ENCODE peak calls at places on chromosomes 6 and 20, in four cellular contexts. C is vagina, B is foreskin fibroblast, T is Calu3. L is an unnamed sample.

GRCh38 chr20:21433329-21433890 is 36.1 kb upstream of the NKX2-4 start:
- DNase-seq in C (no peak), T (no peak), B (peak), L (no peak)

GRCh38 chr20:54843891-54844290 is 368.5 kb downstream of the DOK5 start:
- DNase-seq in C (no peak), B (no peak), T (no peak), L (no peak)

GRCh38 chr6:33839399-33840063 is 35.7 kb upstream of the MLN start:
- DNase-seq in B (no peak), T (no peak), C (no peak), L (no peak)

GRCh38 chr6:142302427-142303190 is 802 bp downstream of the ADGRG6 start:
- DNase-seq in B (no peak), T (peak), C (no peak), L (no peak)

GRCh38 chr6:146595981-146596731 is 2.6 kb upstream of the ADGB start:
- DNase-seq in B (peak), T (no peak), C (no peak), L (no peak)

GRCh38 chr20:13458860-13459451 is 179.8 kb downstream of the TASP1 start:
- DNase-seq in C (no peak), B (peak), T (peak), L (no peak)

GRCh38 chr6:153644000-153644399 is 395.0 kb upstream of the OPRM1 start:
- DNase-seq in C (no peak), T (no peak), B (no peak), L (no peak)

GRCh38 chr6:167663784-167664432 is 162.8 kb upstream of the AFDN start:
- DNase-seq in T (no peak), B (no peak), C (no peak), L (no peak)

GRCh38 chr6:91273729-91274128 is 686.9 kb upstream of the MAP3K7 start:
- DNase-seq in C (no peak), T (no peak), B (no peak), L (no peak)

GRCh38 chr6:144576871-144577270 is 291.7 kb downstream of the UTRN start:
- DNase-seq in T (no peak), B (no peak), C (no peak), L (no peak)

GRCh38 chr6:106448000-106448426 is 87.5 kb downstream of the CRYBG1 start:
- DNase-seq in B (no peak), C (no peak), T (no peak), L (no peak)

GRCh38 chr6:7496266-7496875 is 45.1 kb upstream of the DSP start:
- DNase-seq in C (no peak), T (no peak), B (no peak), L (no peak)

GRCh38 chr6:136549359-136550044 is 720 bp downstream of the MAP7 start:
- DNase-seq in B (peak), T (peak), C (no peak), L (no peak)

GRCh38 chr6:136465766-136466303 is 84.4 kb downstream of the MAP7 start:
- DNase-seq in B (peak), T (no peak), C (no peak), L (no peak)

GRCh38 chr20:48970681-48971370 is 49.3 kb downstream of the ARFGEF2 start:
- DNase-seq in C (no peak), B (no peak), T (no peak), L (no peak)

GRCh38 chr6:30670760-30671527 is 1.9 kb downstream of the DHX16 start:
- DNase-seq in B (no peak), C (no peak), T (no peak), L (no peak)

GRCh38 chr6:160393966-160394653 is 45.9 kb downstream of the SLC22A3 start:
- DNase-seq in B (no peak), C (no peak), T (peak), L (no peak)

GRCh38 chr6:7238900-7239589 is 74.0 kb downstream of the SSR1 start:
- DNase-seq in C (no peak), B (peak), T (peak), L (no peak)

GRCh38 chr6:26195376-26195923 is 108.2 kb downstream of the HFE start:
- DNase-seq in C (no peak), T (peak), B (peak), L (peak)

GRCh38 chr20:39109933-39110818 is 148.0 kb downstream of the DHX35 start:
- DNase-seq in B (no peak), T (no peak), C (no peak), L (no peak)

GRCh38 chr6:112016335-112016734 is 37.6 kb upstream of the CCN6 start:
- DNase-seq in C (no peak), T (no peak), B (no peak), L (peak)

GRCh38 chr6:46490425-46491200 is 636 bp downstream of the RCAN2 start:
- DNase-seq in C (no peak), B (peak), T (peak), L (no peak)

GRCh38 chr6:1825926-1826325 is 216.2 kb downstream of the FOXC1 start:
- DNase-seq in C (no peak), T (no peak), B (peak), L (no peak)

GRCh38 chr6:32854376-32855178 is 585 bp downstream of the PSMB9 start:
- DNase-seq in C (no peak), T (peak), B (peak), L (no peak)

GRCh38 chr6:39075010-39075738 is 26.6 kb downstream of the GLP1R start:
- DNase-seq in T (no peak), C (peak), B (no peak), L (no peak)

DNA sequence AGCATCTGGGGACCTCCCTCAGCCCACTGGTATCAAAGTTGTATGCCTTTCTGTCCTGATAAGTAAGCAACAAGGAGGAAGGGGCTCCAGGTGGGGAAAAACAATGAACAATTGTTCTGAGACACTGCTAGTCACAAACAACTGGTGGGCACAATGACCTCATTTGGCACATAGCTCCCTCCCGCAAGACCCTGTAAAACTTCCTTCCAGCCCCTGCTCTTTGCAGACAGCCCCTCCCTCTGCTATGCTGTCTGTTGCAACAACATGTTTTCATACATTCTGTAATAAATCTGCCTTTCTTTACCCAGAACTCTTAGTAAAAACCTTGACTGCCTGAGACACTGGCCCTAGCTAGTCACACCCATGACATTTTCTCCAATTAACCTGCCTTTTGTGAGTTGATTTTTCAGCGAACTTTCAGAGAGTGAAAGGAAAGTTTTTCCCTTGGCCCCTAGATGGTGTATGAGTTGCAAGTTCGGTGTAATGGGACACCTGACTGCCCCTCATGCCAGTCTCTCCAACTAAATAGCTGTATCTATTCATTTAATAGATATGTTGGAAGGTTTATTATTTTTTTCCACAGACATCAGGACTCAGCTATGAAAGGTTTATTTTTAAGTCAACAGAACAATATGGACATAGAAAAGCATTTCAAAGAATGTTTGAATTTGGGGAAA is 142.3 kb upstream of the SLC22A16 start:
- DNase-seq in T (peak), C (no peak), B (peak), L (no peak)
- TF ChIP-seq CTCF in T (no peak), C (no peak), B (peak), L (peak)

GRCh38 chr6:84428300-84428907 is 201.0 kb upstream of the CEP162 start:
- DNase-seq in C (no peak), B (peak), T (peak), L (no peak)
- TF ChIP-seq CTCF in C (peak), B (peak), T (peak), L (peak)

DNA sequence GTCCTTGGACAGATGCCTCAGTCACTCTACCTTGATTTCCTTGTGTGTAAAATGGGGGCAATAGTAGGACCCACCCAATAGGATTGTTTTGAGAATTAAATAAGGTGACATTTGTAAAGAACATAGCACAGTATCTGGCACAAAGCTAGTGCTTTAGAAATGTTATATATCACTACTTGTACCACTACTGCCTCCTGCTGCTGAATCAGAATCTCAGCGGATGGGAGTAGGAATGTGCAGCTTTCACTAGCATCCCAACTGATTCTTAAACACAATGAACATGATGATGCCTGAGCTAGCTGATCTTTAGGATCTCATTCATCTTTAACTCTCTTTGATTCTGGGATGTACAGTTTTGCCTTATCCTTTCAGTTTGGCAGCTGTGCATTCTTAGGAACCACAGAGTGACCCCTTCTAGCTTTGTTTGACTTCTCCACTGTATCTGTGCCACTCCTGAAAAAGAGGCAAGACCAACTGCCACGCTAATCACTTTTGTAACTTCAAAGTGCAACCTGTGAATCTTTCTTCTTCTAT is 7.2 kb downstream of the PBOV1 start:
- DNase-seq in B (no peak), T (no peak), C (no peak), L (no peak)
- TF ChIP-seq CTCF in B (no peak), T (no peak), C (no peak), L (no peak)

DNA sequence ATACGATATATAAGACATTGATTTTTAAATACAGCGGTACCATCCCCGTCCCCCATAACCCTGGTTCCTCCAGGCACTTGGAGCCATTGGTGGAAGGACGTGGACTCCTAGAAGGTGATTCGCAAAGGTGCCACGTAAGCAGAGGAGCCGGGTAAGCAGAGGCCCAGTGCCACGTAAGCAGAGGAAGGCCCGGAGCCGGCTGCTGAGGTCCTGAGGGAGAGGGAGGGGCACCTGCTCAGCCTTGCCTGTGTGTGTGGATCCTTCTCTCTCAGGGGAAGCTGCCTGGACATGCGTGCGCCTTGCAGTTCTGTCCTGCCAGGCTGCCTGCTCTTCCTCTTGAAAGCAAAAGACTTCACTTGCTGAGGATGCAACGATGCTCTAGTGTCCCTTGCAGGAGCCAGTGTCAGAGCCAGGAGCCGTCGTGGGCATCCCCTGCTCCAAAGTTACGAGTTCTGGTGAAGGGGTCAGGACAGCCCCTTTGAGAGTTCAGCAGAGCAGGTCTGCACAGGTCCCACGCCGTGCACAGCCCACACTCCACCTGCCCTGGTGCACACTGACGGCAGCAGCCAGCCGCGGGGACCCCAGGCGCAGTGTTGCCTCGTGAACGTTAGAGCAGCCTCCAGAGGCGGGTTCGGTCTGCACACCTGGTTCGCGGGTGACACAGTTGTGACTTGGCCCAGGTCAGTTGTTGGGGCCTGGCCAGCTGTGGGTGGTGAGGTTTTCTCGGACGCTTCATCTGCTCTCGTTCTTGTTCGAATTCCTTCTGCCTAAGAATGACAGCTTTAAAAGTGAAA is 1.8 kb upstream of the NKAIN4 start:
- DNase-seq in B (no peak), C (no peak), T (no peak), L (no peak)
- TF ChIP-seq CTCF in B (no peak), C (no peak), T (no peak), L (no peak)

GRCh38 chr20:33666293-33667244 is at the start of gene ACTL10:
- DNase-seq in C (no peak), B (peak), T (peak), L (peak)

GRCh38 chr20:33669224-33669623 is 2.5 kb downstream of the ACTL10 start:
- DNase-seq in B (no peak), T (no peak), C (no peak), L (no peak)

GRCh38 chr20:33668791-33669155 is 2.0 kb downstream of the ACTL10 start:
- DNase-seq in T (no peak), B (no peak), C (no peak), L (no peak)

GRCh38 chr20:33668087-33668790 is 1.5 kb downstream of the ACTL10 start:
- DNase-seq in B (no peak), T (no peak), C (no peak), L (no peak)

GRCh38 chr20:33667245-33668086 is 723 bp downstream of the ACTL10 start:
- DNase-seq in C (no peak), B (peak), T (peak), L (no peak)
- TF ChIP-seq CTCF in C (peak), B (no peak), T (peak), L (no peak)

L was measured in AG09309.